ENCODE peak calls at places on chromosomes 3 and 15, in six cellular contexts. B is ovary, F is tibial artery, V is HFF-Myc, Z is activated gamma-delta T cell, U is fibroblast of mammary gland. E is an unnamed sample.

GRCh38 chr3:81105761-81106160 is 655.7 kb downstream of the GBE1 start:
- DNase-seq in F (no peak), V (no peak), Z (no peak), B (no peak), U (no peak), E (no peak)

GRCh38 chr3:187742351-187743171 is 2.7 kb downstream of the BCL6 start:
- DNase-seq in Z (no peak), F (no peak), V (no peak), B (peak), U (peak), E (no peak)

GRCh38 chr15:59035157-59035556 is 47.7 kb downstream of the RNF111 start:
- DNase-seq in V (no peak), U (no peak), F (no peak), Z (no peak), B (no peak), E (no peak)

GRCh38 chr3:33491697-33492096 is 51.5 kb upstream of the UBP1 start:
- DNase-seq in U (no peak), V (no peak), F (no peak), Z (no peak), B (no peak), E (no peak)

GRCh38 chr3:123151251-123151705 is 50.5 kb upstream of the SEC22A start:
- DNase-seq in B (no peak), F (no peak), U (no peak), V (no peak), Z (no peak), E (no peak)

GRCh38 chr15:84598250-84598649 is 2.6 kb upstream of the ZSCAN2 start:
- DNase-seq in F (no peak), B (no peak), V (no peak), U (peak), Z (no peak), E (no peak)

GRCh38 chr15:24772709-24773373 is 97.3 kb downstream of the NPAP1 start:
- DNase-seq in B (peak), F (peak), V (peak), Z (peak), U (peak), E (peak)

GRCh38 chr3:72722930-72723726 is 125.1 kb downstream of the SHQ1 start:
- DNase-seq in Z (no peak), V (no peak), F (no peak), B (no peak), U (peak), E (peak)

GRCh38 chr3:114624676-114625181 is 330.9 kb downstream of the TIGIT start:
- DNase-seq in V (peak), F (peak), Z (no peak), B (peak), U (peak), E (peak)

GRCh38 chr3:132784502-132785025 is 62.4 kb upstream of the NPHP3 start:
- DNase-seq in V (no peak), B (no peak), F (no peak), U (no peak), Z (no peak), E (no peak)

GRCh38 chr3:106811376-106811775 is 565.9 kb upstream of the CCDC54 start:
- DNase-seq in F (no peak), B (no peak), Z (no peak), U (peak), V (no peak), E (no peak)

GRCh38 chr15:96064351-96064756 is 266.1 kb upstream of the NR2F2 start:
- DNase-seq in B (peak), Z (no peak), V (peak), U (peak), F (no peak), E (peak)